ENCODE peak calls at places on chromosomes 1 and 21, in seven cellular contexts. X is tibial artery, K is aorta, M is GM23248, A is stomach, W is heart left ventricle, C is kidney. R is an unnamed sample.

GRCh38 chr1:100731309-100731708 is 11.8 kb downstream of the VCAM1 start:
- DNase-seq in M (no peak), W (no peak), A (no peak), K (no peak), C (no peak), X (no peak), R (no peak)

GRCh38 chr1:165409957-165410356 is 35.0 kb downstream of the RXRG start:
- DNase-seq in M (no peak), W (peak; percentile 45), X (no peak), C (no peak), K (no peak), A (no peak), R (no peak)

GRCh38 chr1:41450747-41451285 is 33.7 kb downstream of the EDN2 start:
- DNase-seq in W (no peak), X (no peak), C (no peak), M (no peak), K (peak; percentile 37), A (no peak), R (no peak)

GRCh38 chr1:186605762-186606350 is 74.4 kb downstream of the PTGS2 start:
- DNase-seq in C (no peak), M (peak; percentile 80), A (no peak), X (no peak), W (no peak), K (no peak), R (peak; percentile 9)

GRCh38 chr21:16040601-16041000 is 310.8 kb downstream of the USP25 start:
- DNase-seq in C (no peak), X (no peak), M (peak; percentile 44), K (no peak), A (no peak), W (no peak), R (no peak)

GRCh38 chr1:34320081-34320480 is 143.4 kb downstream of the C1orf94 start:
- DNase-seq in K (no peak), A (no peak), X (no peak), C (no peak), W (no peak), M (peak; percentile 70), R (no peak)

GRCh38 chr21:42456457-42456856 is 39.6 kb downstream of the RSPH1 start:
- DNase-seq in A (no peak), W (no peak), X (no peak), M (no peak), C (no peak), K (no peak), R (peak; percentile 30)

GRCh38 chr1:203420220-203420705 is 55.3 kb upstream of the PRELP start:
- DNase-seq in W (no peak), K (no peak), X (no peak), C (no peak), A (no peak), M (no peak), R (no peak)

GRCh38 chr21:44371596-44371995 is 18.2 kb downstream of the TRPM2 start:
- DNase-seq in C (peak; percentile 12), K (peak; percentile 21), X (peak; percentile 15), M (no peak), W (no peak), A (no peak), R (no peak)

GRCh38 chr1:73910466-73910865 is 287.5 kb downstream of the LRRIQ3 start:
- DNase-seq in M (no peak), W (no peak), A (no peak), X (no peak), C (no peak), K (no peak), R (no peak)
- H3K4me3 ChIP-seq in M (no peak overlapping the region), W (no peak overlapping the region), A (no peak overlapping the region), X (no peak overlapping the region), C (no peak overlapping the region), K (no peak overlapping the region), R (no peak overlapping the region)

GRCh38 chr1:209650454-209650853 is 1.8 kb downstream of the LAMB3 start:
- DNase-seq in X (no peak), C (no peak), W (no peak), K (no peak), M (no peak), A (no peak), R (no peak)

GRCh38 chr1:209647212-209647611 is 5.0 kb downstream of the LAMB3 start:
- DNase-seq in K (no peak), X (no peak), W (no peak), A (no peak), M (no peak), C (no peak), R (no peak)

GRCh38 chr1:209648366-209648765 is 3.9 kb downstream of the LAMB3 start:
- DNase-seq in X (no peak), A (no peak), C (no peak), M (no peak), W (no peak), K (no peak), R (no peak)

GRCh38 chr1:209651148-209651547 is 1.1 kb downstream of the LAMB3 start:
- DNase-seq in A (peak; percentile 78), C (peak; percentile 86), M (peak; percentile 91), X (peak; percentile 83), W (peak; percentile 84), K (peak; percentile 92), R (peak; percentile 28)

DNA sequence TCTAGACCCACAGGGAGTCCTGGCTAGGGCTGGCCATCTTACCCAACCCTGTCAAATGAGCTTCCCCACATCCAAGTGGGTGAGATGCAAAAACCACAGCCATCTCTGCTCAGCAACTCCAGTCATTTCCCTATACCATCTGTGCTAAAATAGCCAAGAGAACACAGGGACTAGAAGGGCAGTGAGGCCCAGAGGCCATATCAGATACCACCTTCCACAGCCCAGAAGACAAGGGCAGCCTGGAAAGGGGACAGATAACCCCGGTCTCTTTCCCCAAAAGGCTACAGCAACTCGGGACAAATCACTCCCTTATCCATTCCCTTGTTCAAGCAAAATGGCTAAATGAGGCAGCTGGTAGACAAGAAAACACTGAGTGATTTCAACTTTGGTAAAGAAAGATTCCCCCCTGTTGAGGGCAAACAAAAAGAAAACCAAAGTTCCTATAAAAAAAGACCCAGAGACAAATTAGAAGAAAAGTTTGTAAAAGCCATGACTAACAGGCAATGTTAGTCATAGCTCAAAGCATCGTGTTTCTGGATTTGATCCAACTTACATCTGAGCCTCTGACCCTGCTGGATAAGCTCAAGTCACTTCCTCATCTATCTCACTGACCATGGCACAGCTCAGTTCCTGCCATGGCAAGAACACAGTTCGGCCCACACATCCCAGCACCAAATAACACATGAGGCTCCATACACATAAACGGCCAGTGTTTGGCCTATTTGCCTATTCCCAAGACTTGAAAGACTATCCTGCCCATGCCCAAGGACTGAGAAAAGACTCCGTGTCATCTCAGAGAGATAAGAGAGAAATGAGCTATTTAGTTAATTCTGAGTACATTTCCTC is 3.1 kb downstream of the LAMB3 start:
- DNase-seq in X (no peak), M (peak; percentile 92), A (peak; percentile 42), W (no peak), K (peak; percentile 70), C (no peak), R (no peak)
- H3K4me1 ChIP-seq in X (no peaks in the 10 kb centered on the region), M (peaks cover 34% of the 10 kb centered on the region), A (peaks cover 60% of the 10 kb centered on the region), W (peaks cover 66% of the 10 kb centered on the region), K (no peaks in the 10 kb centered on the region), C (peaks cover 50% of the 10 kb centered on the region), R (peaks cover 6% of the 10 kb centered on the region)

GRCh38 chr21:33801424-33802405 is 113.9 kb downstream of the ATP5PO start:
- DNase-seq in C (no peak), K (no peak), M (peak; percentile 84), W (no peak), A (peak; percentile 46), X (no peak), R (no peak)
- H3K27ac ChIP-seq in C (no peak overlapping the region), K (no peak overlapping the region), M (peak overlapping the region; percentile 1), W (no peak overlapping the region), A (peak overlapping the region; percentile 6), X (peak overlapping the region; percentile 75), R (no peak overlapping the region)

GRCh38 chr1:45243476-45244343 is 37.3 kb upstream of the ZSWIM5 start:
- DNase-seq in C (no peak), W (no peak), M (peak; percentile 52), K (no peak), A (no peak), X (no peak), R (no peak)
- H3K4me3 ChIP-seq in C (no peak overlapping the region), W (no peak overlapping the region), M (no peak overlapping the region), K (no peak overlapping the region), A (no peak overlapping the region), X (no peak overlapping the region), R (no peak overlapping the region)

GRCh38 chr1:3470650-3471355 is 16.3 kb downstream of the ARHGEF16 start:
- DNase-seq in K (peak; percentile 38), W (peak; percentile 17), X (no peak), C (peak; percentile 50), M (no peak), A (no peak), R (no peak)
- H3K4me1 ChIP-seq in K (no peaks in the 10 kb centered on the region), W (peaks cover 9% of the 10 kb centered on the region), X (no peaks in the 10 kb centered on the region), C (peaks cover 2% of the 10 kb centered on the region), M (peaks cover 9% of the 10 kb centered on the region), A (peaks cover 18% of the 10 kb centered on the region), R (no peaks in the 10 kb centered on the region)

GRCh38 chr1:6353948-6354658 is 39.5 kb downstream of the ACOT7 start:
- DNase-seq in C (no peak), X (no peak), K (no peak), W (peak; percentile 74), A (peak; percentile 73), M (no peak), R (no peak)

GRCh38 chr1:6355621-6356020 is 37.9 kb downstream of the ACOT7 start:
- DNase-seq in X (no peak), K (no peak), M (no peak), A (no peak), W (no peak), C (no peak), R (no peak)

GRCh38 chr1:6357243-6357929 is 36.2 kb downstream of the ACOT7 start:
- DNase-seq in C (no peak), X (no peak), A (no peak), K (no peak), M (no peak), W (peak; percentile 23), R (no peak)

GRCh38 chr1:6353605-6353947 is 40.0 kb downstream of the ACOT7 start:
- DNase-seq in K (no peak), W (no peak), C (no peak), M (no peak), X (no peak), A (no peak), R (no peak)

DNA sequence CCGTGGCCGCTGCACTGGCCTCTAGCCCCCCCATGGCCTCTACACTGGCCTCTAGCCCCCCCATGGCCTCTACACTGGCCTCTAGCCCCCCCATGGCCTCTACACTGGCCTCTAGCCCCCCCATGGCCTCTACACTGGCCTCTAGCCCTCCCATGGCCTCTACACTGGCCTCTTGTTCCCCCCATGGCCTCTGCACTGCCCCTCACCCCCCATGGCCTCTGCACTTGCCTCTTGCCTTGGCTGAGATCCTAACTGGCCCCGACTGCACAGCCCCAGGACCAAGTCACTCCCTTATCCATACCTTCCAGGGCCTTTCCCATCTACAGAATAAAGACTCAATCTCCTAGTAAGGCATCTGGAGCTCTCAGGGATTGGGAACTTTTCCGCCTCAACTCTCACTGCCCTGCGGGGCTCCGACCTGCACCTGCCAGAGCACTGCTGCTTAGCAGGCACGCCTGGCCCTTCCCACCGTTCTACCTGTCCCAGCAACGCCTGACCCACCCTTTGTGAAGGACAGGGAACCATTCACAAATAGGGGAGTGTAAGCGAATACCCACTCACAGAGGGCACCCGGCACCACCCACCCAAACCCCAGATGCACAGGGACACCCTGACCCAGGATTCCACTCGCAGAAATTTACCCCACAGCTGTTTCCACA is 38.8 kb downstream of the ACOT7 start:
- DNase-seq in A (no peak), C (no peak), W (no peak), M (no peak), K (no peak), X (no peak), R (no peak)
- H3K27ac ChIP-seq in A (peak overlapping the region; percentile 58), C (no peak overlapping the region), W (peak overlapping the region; percentile 53), M (no peak overlapping the region), K (no peak overlapping the region), X (no peak overlapping the region), R (no peak overlapping the region)

R was measured in CD8-positive, alpha-beta T cell.